ENCODE peak calls at places on chromosomes 1 and 21, in ten cellular contexts. U is MM.1S; T is astrocyte of the spinal cord; A is aorta; D is sigmoid colon; E is foreskin fibroblast; S is right cardiac atrium; M is CD8-positive, alpha-beta T cell; K is neural progenitor cell; X is SK-N-SH. R is an unnamed sample.

GRCh38 chr21:44846485-44847260 is 26.8 kb downstream of the PTTG1IP start:
- DNase-seq in X (peak), A (peak), K (peak), D (peak), U (no peak), M (peak), E (peak), S (peak), T (no peak), R (peak)

GRCh38 chr1:107689157-107689556 is 275.8 kb downstream of the VAV3 start:
- DNase-seq in A (no peak), M (no peak), E (no peak), D (peak), U (no peak), S (no peak), T (no peak), X (no peak), K (no peak), R (no peak)

GRCh38 chr1:72284398-72285073 is 2.2 kb upstream of the NEGR1 start:
- DNase-seq in X (peak), E (peak), U (peak), S (peak), M (no peak), A (peak), T (peak), D (peak), K (peak), R (peak)

GRCh38 chr1:84319662-84320061 is 18.2 kb downstream of the SAMD13 start:
- DNase-seq in D (no peak), M (no peak), U (no peak), X (no peak), K (no peak), T (no peak), A (no peak), S (no peak), E (no peak), R (no peak)

GRCh38 chr1:111768023-111768422 is 12.3 kb downstream of the DDX20 start:
- DNase-seq in K (no peak), U (no peak), M (no peak), S (no peak), D (no peak), X (no peak), T (no peak), A (no peak), E (no peak), R (no peak)

GRCh38 chr21:25561668-25562641 is 45.3 kb downstream of the MRPL39 start:
- DNase-seq in K (peak), S (peak), D (peak), T (peak), M (peak), A (peak), E (peak), U (peak), X (peak), R (peak)

GRCh38 chr1:25577151-25577920 is 33.9 kb downstream of the LDLRAP1 start:
- DNase-seq in M (peak), K (no peak), S (no peak), T (no peak), E (no peak), U (no peak), D (no peak), X (no peak), A (no peak), R (no peak)

GRCh38 chr1:1358433-1359201 is at the start of gene MXRA8:
- DNase-seq in U (no peak), M (peak), K (peak), E (peak), S (peak), D (peak), X (no peak), A (peak), T (peak), R (no peak)

GRCh38 chr21:36803801-36804452 is 105.0 kb downstream of the SIM2 start:
- DNase-seq in U (no peak), S (no peak), D (no peak), K (peak), T (no peak), X (no peak), A (no peak), E (no peak), M (no peak), R (no peak)

GRCh38 chr1:38420666-38421065 is 374.1 kb upstream of the POU3F1 start:
- DNase-seq in M (no peak), E (no peak), A (no peak), U (no peak), S (no peak), K (peak), X (no peak), D (no peak), T (no peak), R (no peak)

GRCh38 chr1:212515329-212515760 is 82.6 kb downstream of the NENF start:
- DNase-seq in A (no peak), U (no peak), T (no peak), D (no peak), S (no peak), K (peak), E (no peak), M (no peak), X (peak), R (no peak)

GRCh38 chr1:9317591-9318331 is 25.1 kb downstream of the SPSB1 start:
- DNase-seq in K (no peak), M (no peak), S (peak), X (no peak), D (peak), E (no peak), A (peak), T (peak), U (no peak), R (no peak)

DNA sequence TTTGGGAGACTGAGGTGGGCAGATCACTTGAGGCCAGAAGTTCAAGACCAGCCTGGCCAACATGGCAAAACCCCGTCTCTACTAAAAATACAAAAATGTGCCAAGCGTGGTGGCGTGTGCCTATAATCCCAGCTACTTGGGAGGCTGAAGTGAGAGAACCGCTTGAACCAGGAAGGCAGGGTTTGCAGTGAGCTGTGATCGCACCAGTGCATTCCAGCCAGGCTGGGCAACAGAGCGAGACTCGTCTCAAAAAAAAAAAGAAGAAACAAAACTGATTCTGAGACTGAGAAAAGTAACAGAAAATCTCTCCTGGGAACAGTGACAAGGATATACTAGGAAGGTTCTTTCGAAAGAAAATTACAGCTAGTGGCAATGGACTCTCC is 20.9 kb downstream of the USP48 start:
- DNase-seq in S (no peak), D (no peak), E (no peak), U (no peak), A (no peak), X (no peak), T (no peak), K (no peak), M (no peak), R (peak)
- H3K4me3 ChIP-seq in S (no peak), D (no peak), E (no peak), U (no peak), A (no peak), X (no peak), T (no peak), K (no peak), M (no peak), R (peak)

DNA sequence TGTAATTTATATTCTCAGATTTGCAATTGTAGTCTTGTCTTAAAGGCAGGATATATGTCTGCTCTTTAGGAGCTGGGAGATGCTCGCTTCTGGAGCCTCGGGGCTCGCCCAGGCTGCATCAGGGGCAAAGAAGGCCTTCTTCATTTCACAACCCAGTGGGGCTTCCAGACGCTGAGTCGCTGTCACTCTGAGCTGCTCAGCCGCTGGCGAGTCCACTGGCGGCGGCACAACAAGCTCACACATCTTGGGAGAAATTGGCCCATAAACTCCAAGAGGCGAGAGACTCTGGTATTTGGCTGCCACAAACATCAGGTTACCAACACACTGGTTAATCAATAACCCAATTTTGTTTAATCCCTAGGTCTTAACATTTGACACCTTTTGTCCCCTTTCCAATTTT is 216.6 kb downstream of the ATG4C start:
- DNase-seq in E (no peak), A (no peak), U (no peak), T (no peak), K (peak), M (no peak), S (no peak), X (no peak), D (no peak), R (no peak)
- H3K4me3 ChIP-seq in E (no peak), A (no peak), U (no peak), T (no peak), K (no peak), M (no peak), S (no peak), X (no peak), D (no peak), R (no peak)

DNA sequence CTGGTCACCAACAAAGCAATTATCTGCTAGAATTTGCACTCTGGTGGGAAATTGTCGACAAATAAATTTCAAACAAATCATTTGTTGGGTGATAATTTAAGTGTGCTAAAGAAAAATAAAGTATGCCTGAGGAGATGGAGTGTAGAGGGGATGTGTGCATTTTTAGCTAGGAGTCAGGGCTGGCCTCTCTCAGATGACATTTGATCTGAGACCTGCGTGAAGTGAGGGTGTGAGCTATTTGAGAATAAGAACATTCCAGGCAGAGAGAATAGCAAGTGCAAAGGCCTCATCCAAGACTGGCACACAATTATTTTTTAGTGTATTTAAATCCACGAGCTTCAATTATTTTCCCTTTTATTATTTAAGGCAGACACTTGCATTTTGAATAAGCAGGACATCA is 19.7 kb upstream of the S1PR1 start:
- DNase-seq in M (no peak), K (no peak), E (no peak), U (no peak), S (no peak), X (no peak), D (no peak), A (no peak), T (no peak), R (no peak)
- H3K4me3 ChIP-seq in M (no peak), K (no peak), E (no peak), U (no peak), S (no peak), X (no peak), D (no peak), A (no peak), T (no peak), R (no peak)

DNA sequence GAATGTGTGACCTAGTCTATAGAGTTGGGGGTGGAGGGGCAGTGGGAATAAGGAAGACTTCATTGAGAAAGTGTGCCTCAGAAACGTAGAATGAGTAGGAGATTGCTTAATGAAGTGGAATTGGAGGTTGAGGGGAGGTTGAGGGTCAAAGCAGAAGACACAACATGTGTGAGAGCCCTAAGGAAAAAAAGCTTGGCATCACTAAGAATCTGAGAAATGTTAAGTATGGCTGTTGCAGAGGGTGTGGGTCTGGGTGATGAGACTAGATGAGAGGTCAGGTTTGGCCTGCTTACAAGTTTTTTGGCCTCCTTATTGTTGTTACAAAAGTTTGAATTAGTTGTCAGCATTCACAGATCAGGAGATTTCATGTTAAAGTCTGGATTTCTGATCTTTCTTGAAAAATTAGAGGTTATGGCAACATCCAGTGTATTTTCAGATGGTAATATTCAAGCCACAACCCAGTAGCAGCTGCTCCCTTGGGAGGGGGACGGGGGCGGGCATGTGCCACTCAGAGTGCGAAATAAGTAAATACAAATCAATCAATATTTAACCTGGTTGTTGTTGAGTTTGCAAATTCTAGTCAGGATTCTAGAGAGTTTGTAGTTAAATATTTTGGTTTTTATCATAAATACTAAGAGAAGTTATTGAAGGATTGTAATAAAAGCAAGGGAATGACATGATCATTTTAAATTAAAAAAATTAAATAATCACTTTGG is 4.3 kb downstream of the MAN1A2 start:
- DNase-seq in E (no peak), U (no peak), K (peak), T (no peak), M (no peak), D (no peak), A (no peak), X (no peak), S (no peak), R (no peak)
- H3K4me3 ChIP-seq in E (peak), U (peak), K (peak), T (no peak), M (no peak), D (no peak), A (no peak), X (peak), S (no peak), R (peak)

DNA sequence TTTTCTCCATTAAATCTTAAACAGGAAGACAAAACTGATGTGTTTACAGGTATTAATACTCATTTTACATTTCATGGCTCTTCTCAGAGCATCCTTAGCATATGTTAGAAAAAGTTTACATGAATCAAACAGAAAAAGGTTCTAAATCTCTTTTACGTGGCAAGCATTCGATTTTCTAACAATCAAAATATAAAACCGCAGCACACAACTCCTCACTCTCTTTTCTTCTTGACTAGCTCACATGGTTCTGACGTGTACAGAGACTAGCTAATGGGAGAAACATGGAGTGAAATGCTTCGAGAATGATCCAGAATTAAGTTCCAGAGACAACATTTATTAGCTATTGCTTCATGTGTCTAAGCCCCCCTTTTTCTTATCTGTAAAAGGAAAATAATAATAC is 669.0 kb downstream of the PTPRC start:
- DNase-seq in T (no peak), A (no peak), S (no peak), D (no peak), K (no peak), U (no peak), E (no peak), M (no peak), X (no peak), R (no peak)
- H3K4me3 ChIP-seq in T (no peak), A (no peak), S (no peak), D (no peak), K (no peak), U (no peak), E (no peak), M (no peak), X (no peak), R (no peak)

GRCh38 chr1:3491291-3492246 is 37.1 kb downstream of the ARHGEF16 start:
- DNase-seq in X (peak), K (peak), U (peak), D (peak), S (peak), E (peak), T (peak), A (peak), M (peak), R (peak)
- H3K4me3 ChIP-seq in X (peak), K (peak), U (peak), D (no peak), S (no peak), E (no peak), T (no peak), A (no peak), M (no peak), R (no peak)

GRCh38 chr1:34929853-34930701 is 627 bp upstream of the DLGAP3 start:
- DNase-seq in A (no peak), T (no peak), D (no peak), E (no peak), X (peak), M (no peak), U (no peak), S (no peak), K (peak), R (no peak)
- H3K4me3 ChIP-seq in A (no peak), T (no peak), D (peak), E (no peak), X (peak), M (peak), U (no peak), S (peak), K (peak), R (no peak)

DNA sequence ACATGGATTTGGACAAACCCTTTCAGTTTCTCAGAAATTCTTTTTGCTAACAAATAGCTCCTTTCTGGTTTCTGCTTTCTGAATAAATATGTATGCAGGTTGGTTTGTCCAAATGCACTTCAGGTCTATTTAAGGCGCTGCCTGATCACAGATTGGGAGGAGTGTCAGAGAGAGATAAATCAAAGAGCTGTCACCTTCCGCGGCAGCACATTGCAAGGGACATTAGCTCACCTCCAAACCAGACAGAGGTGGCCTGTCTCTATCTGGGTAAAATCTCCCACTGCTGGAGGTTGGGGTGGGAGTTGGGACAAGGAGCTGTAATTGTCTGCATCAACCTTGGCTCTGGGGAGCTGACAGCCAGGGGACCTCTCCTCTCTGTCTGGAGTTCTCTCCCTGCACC is 25.2 kb downstream of the PRAMEF20 start:
- DNase-seq in X (no peak), K (no peak), A (no peak), U (no peak), E (no peak), M (no peak), S (no peak), D (no peak), T (no peak), R (no peak)
- H3K4me3 ChIP-seq in X (no peak), K (no peak), A (no peak), U (no peak), E (no peak), M (no peak), S (no peak), D (no peak), T (no peak), R (no peak)